ENCODE peak calls at places on chromosomes 16 and 17, in ten cellular contexts. One of them, this sample, is unnamed.

GRCh38 chr16:23283571-23283970 is 18.5 kb upstream of the SCNN1B start:
- DNase-seq in effector memory CD4-positive, alpha-beta T cell: no peak
- DNase-seq in A549: no peak
- DNase-seq in heart right ventricle: no peak
- DNase-seq in HAP-1: no peak
- DNase-seq in IMR-90: no peak
- DNase-seq in PC-3: peak; percentile 64
- DNase-seq in Peyer's patch: no peak
- DNase-seq in OCI-LY7: no peak
- DNase-seq in neural progenitor cell: no peak
- DNase-seq in this sample: no peak

GRCh38 chr17:20063665-20064648 is 54.8 kb downstream of the SPECC1 start:
- DNase-seq in effector memory CD4-positive, alpha-beta T cell: no peak
- DNase-seq in heart right ventricle: peak; percentile 67
- DNase-seq in Peyer's patch: peak; percentile 38
- DNase-seq in neural progenitor cell: no peak
- DNase-seq in HAP-1: peak; percentile 57
- DNase-seq in A549: peak; percentile 86
- DNase-seq in PC-3: peak; percentile 96
- DNase-seq in OCI-LY7: no peak
- DNase-seq in IMR-90: peak; percentile 87
- DNase-seq in this sample: peak; percentile 66

GRCh38 chr16:53782148-53782547 is 78.2 kb downstream of the FTO start:
- DNase-seq in effector memory CD4-positive, alpha-beta T cell: no peak
- DNase-seq in neural progenitor cell: no peak
- DNase-seq in IMR-90: no peak
- DNase-seq in HAP-1: no peak
- DNase-seq in OCI-LY7: no peak
- DNase-seq in A549: no peak
- DNase-seq in PC-3: peak; percentile 6
- DNase-seq in Peyer's patch: no peak
- DNase-seq in heart right ventricle: no peak
- DNase-seq in this sample: no peak

GRCh38 chr17:76707985-76708807 is 2.6 kb downstream of the MXRA7 start:
- DNase-seq in neural progenitor cell: peak; percentile 94
- DNase-seq in PC-3: no peak
- DNase-seq in A549: no peak
- DNase-seq in OCI-LY7: no peak
- DNase-seq in effector memory CD4-positive, alpha-beta T cell: no peak
- DNase-seq in HAP-1: peak; percentile 49
- DNase-seq in heart right ventricle: no peak
- DNase-seq in Peyer's patch: no peak
- DNase-seq in IMR-90: no peak
- DNase-seq in this sample: no peak

GRCh38 chr17:64614266-64615011 is 47.7 kb downstream of the SMURF2 start:
- DNase-seq in neural progenitor cell: no peak
- DNase-seq in OCI-LY7: no peak
- DNase-seq in Peyer's patch: no peak
- DNase-seq in IMR-90: no peak
- DNase-seq in heart right ventricle: no peak
- DNase-seq in HAP-1: no peak
- DNase-seq in PC-3: no peak
- DNase-seq in A549: no peak
- DNase-seq in effector memory CD4-positive, alpha-beta T cell: no peak
- DNase-seq in this sample: no peak

GRCh38 chr16:4688674-4689045 is 4.7 kb upstream of the NUDT16L1 start:
- DNase-seq in OCI-LY7: no peak
- DNase-seq in Peyer's patch: no peak
- DNase-seq in neural progenitor cell: no peak
- DNase-seq in heart right ventricle: no peak
- DNase-seq in HAP-1: no peak
- DNase-seq in A549: no peak
- DNase-seq in effector memory CD4-positive, alpha-beta T cell: no peak
- DNase-seq in IMR-90: no peak
- DNase-seq in PC-3: no peak
- DNase-seq in this sample: no peak

GRCh38 chr16:72455743-72456659 is 284.0 kb upstream of the PMFBP1 start:
- DNase-seq in neural progenitor cell: no peak
- DNase-seq in Peyer's patch: no peak
- DNase-seq in heart right ventricle: no peak
- DNase-seq in effector memory CD4-positive, alpha-beta T cell: no peak
- DNase-seq in PC-3: no peak
- DNase-seq in IMR-90: no peak
- DNase-seq in OCI-LY7: peak; percentile 14
- DNase-seq in A549: no peak
- DNase-seq in HAP-1: peak; percentile 9
- DNase-seq in this sample: no peak

GRCh38 chr17:42002175-42002791 is 15.0 kb downstream of the DNAJC7 start:
- DNase-seq in neural progenitor cell: no peak
- DNase-seq in effector memory CD4-positive, alpha-beta T cell: no peak
- DNase-seq in Peyer's patch: no peak
- DNase-seq in IMR-90: no peak
- DNase-seq in PC-3: no peak
- DNase-seq in heart right ventricle: no peak
- DNase-seq in A549: no peak
- DNase-seq in HAP-1: no peak
- DNase-seq in OCI-LY7: no peak
- DNase-seq in this sample: no peak

GRCh38 chr17:57524790-57525543 is 220.1 kb downstream of the CCDC182 start:
- DNase-seq in Peyer's patch: no peak
- DNase-seq in A549: no peak
- DNase-seq in HAP-1: no peak
- DNase-seq in OCI-LY7: peak; percentile 84
- DNase-seq in heart right ventricle: no peak
- DNase-seq in PC-3: no peak
- DNase-seq in neural progenitor cell: no peak
- DNase-seq in IMR-90: no peak
- DNase-seq in effector memory CD4-positive, alpha-beta T cell: no peak
- DNase-seq in this sample: no peak

GRCh38 chr17:57521606-57522435 is 223.3 kb downstream of the CCDC182 start:
- DNase-seq in A549: no peak
- DNase-seq in IMR-90: peak; percentile 37
- DNase-seq in OCI-LY7: no peak
- DNase-seq in PC-3: no peak
- DNase-seq in effector memory CD4-positive, alpha-beta T cell: no peak
- DNase-seq in heart right ventricle: no peak
- DNase-seq in Peyer's patch: no peak
- DNase-seq in neural progenitor cell: no peak
- DNase-seq in HAP-1: no peak
- DNase-seq in this sample: no peak

GRCh38 chr17:57527437-57528083 is 217.5 kb downstream of the CCDC182 start:
- DNase-seq in HAP-1: peak; percentile 81
- DNase-seq in Peyer's patch: no peak
- DNase-seq in IMR-90: no peak
- DNase-seq in PC-3: no peak
- DNase-seq in effector memory CD4-positive, alpha-beta T cell: no peak
- DNase-seq in A549: no peak
- DNase-seq in heart right ventricle: no peak
- DNase-seq in OCI-LY7: no peak
- DNase-seq in neural progenitor cell: peak; percentile 92
- DNase-seq in this sample: no peak

GRCh38 chr17:57522436-57523005 is 222.6 kb downstream of the CCDC182 start:
- DNase-seq in Peyer's patch: no peak
- DNase-seq in OCI-LY7: no peak
- DNase-seq in HAP-1: no peak
- DNase-seq in PC-3: no peak
- DNase-seq in IMR-90: no peak
- DNase-seq in A549: no peak
- DNase-seq in neural progenitor cell: no peak
- DNase-seq in effector memory CD4-positive, alpha-beta T cell: no peak
- DNase-seq in heart right ventricle: no peak
- DNase-seq in this sample: no peak

GRCh38 chr17:57523926-57524634 is 221.0 kb downstream of the CCDC182 start:
- DNase-seq in Peyer's patch: no peak
- DNase-seq in effector memory CD4-positive, alpha-beta T cell: no peak
- DNase-seq in neural progenitor cell: no peak
- DNase-seq in OCI-LY7: no peak
- DNase-seq in heart right ventricle: peak; percentile 74
- DNase-seq in IMR-90: peak; percentile 61
- DNase-seq in HAP-1: no peak
- DNase-seq in A549: peak; percentile 43
- DNase-seq in PC-3: peak; percentile 50
- DNase-seq in this sample: peak; percentile 91
- H3K4me1 ChIP-seq in Peyer's patch: no peaks in the 10 kb centered on the region
- H3K4me1 ChIP-seq in effector memory CD4-positive, alpha-beta T cell: no peaks in the 10 kb centered on the region
- H3K4me1 ChIP-seq in neural progenitor cell: peaks cover 59% of the 10 kb centered on the region
- H3K4me1 ChIP-seq in OCI-LY7: peaks cover 76% of the 10 kb centered on the region
- H3K4me1 ChIP-seq in heart right ventricle: peaks cover 7% of the 10 kb centered on the region
- H3K4me1 ChIP-seq in IMR-90: peaks cover 27% of the 10 kb centered on the region
- H3K4me1 ChIP-seq in HAP-1: peaks cover 41% of the 10 kb centered on the region
- H3K4me1 ChIP-seq in A549: peaks cover 77% of the 10 kb centered on the region
- H3K4me1 ChIP-seq in PC-3: peaks cover 20% of the 10 kb centered on the region
- H3K4me1 ChIP-seq in this sample: peaks cover 10% of the 10 kb centered on the region

GRCh38 chr16:84500531-84500930 is 3.9 kb downstream of the MEAK7 start:
- DNase-seq in IMR-90: no peak
- DNase-seq in PC-3: no peak
- DNase-seq in HAP-1: no peak
- DNase-seq in heart right ventricle: no peak
- DNase-seq in Peyer's patch: no peak
- DNase-seq in effector memory CD4-positive, alpha-beta T cell: no peak
- DNase-seq in OCI-LY7: no peak
- DNase-seq in neural progenitor cell: no peak
- DNase-seq in A549: no peak
- DNase-seq in this sample: no peak

GRCh38 chr16:84497418-84497817 is 7.0 kb downstream of the MEAK7 start:
- DNase-seq in HAP-1: no peak
- DNase-seq in neural progenitor cell: no peak
- DNase-seq in IMR-90: no peak
- DNase-seq in Peyer's patch: no peak
- DNase-seq in effector memory CD4-positive, alpha-beta T cell: no peak
- DNase-seq in heart right ventricle: no peak
- DNase-seq in A549: no peak
- DNase-seq in PC-3: no peak
- DNase-seq in OCI-LY7: no peak
- DNase-seq in this sample: peak; percentile 46

GRCh38 chr16:84497836-84498610 is 6.4 kb downstream of the MEAK7 start:
- DNase-seq in PC-3: no peak
- DNase-seq in A549: no peak
- DNase-seq in OCI-LY7: no peak
- DNase-seq in Peyer's patch: no peak
- DNase-seq in heart right ventricle: no peak
- DNase-seq in neural progenitor cell: no peak
- DNase-seq in IMR-90: no peak
- DNase-seq in HAP-1: no peak
- DNase-seq in effector memory CD4-positive, alpha-beta T cell: no peak
- DNase-seq in this sample: no peak

GRCh38 chr16:84499638-84500037 is 4.8 kb downstream of the MEAK7 start:
- DNase-seq in HAP-1: no peak
- DNase-seq in PC-3: no peak
- DNase-seq in effector memory CD4-positive, alpha-beta T cell: no peak
- DNase-seq in OCI-LY7: no peak
- DNase-seq in heart right ventricle: no peak
- DNase-seq in neural progenitor cell: no peak
- DNase-seq in A549: no peak
- DNase-seq in IMR-90: no peak
- DNase-seq in Peyer's patch: no peak
- DNase-seq in this sample: no peak

DNA sequence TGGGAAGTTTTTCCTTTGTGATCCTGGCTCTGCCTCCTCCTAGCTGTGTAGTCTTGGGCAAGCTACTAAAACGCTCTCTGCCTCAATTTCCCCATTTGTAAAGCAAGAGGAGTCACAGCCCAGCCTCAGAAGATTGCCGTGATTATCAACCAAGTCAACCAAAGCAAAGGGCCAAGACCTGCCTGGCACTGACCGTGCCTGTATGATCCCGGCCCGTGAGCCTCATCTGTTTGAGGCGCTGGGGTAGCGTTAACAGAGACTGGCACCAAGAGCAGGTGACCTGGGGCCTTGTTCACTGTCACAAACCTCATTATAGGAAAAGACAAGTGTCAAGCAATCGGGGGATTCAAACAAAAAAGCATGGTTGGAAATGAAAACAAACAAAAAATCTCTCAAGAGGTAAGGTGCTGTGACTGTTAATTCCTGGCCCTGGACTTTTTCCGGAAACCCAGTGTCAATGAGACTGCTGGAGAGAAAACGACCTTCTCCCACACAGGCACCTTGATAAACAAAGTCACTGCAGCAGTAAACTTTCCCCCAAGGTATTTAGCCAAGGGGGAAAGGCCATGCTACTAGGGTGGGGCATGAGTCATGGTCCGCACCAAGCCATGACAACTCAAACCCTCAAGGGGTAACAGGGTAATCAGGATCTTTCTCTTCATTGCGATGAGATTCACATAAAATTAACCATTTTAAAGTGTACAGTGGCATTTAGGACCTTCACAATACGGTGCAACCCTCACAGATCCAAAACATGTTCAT is 5.4 kb downstream of the MEAK7 start:
- DNase-seq in IMR-90: no peak
- DNase-seq in heart right ventricle: no peak
- DNase-seq in HAP-1: no peak
- DNase-seq in Peyer's patch: no peak
- DNase-seq in neural progenitor cell: no peak
- DNase-seq in OCI-LY7: no peak
- DNase-seq in A549: no peak
- DNase-seq in effector memory CD4-positive, alpha-beta T cell: no peak
- DNase-seq in PC-3: peak; percentile 65
- DNase-seq in this sample: no peak
- H3K4me1 ChIP-seq in IMR-90: peaks cover 10% of the 10 kb centered on the region
- H3K4me1 ChIP-seq in heart right ventricle: peaks cover 6% of the 10 kb centered on the region
- H3K4me1 ChIP-seq in HAP-1: no peaks in the 10 kb centered on the region
- H3K4me1 ChIP-seq in Peyer's patch: no peaks in the 10 kb centered on the region
- H3K4me1 ChIP-seq in neural progenitor cell: no peaks in the 10 kb centered on the region
- H3K4me1 ChIP-seq in OCI-LY7: peaks cover 6% of the 10 kb centered on the region
- H3K4me1 ChIP-seq in A549: peaks cover 50% of the 10 kb centered on the region
- H3K4me1 ChIP-seq in effector memory CD4-positive, alpha-beta T cell: peaks cover 6% of the 10 kb centered on the region
- H3K4me1 ChIP-seq in PC-3: peaks cover 56% of the 10 kb centered on the region
- H3K4me1 ChIP-seq in this sample: peaks cover 7% of the 10 kb centered on the region

GRCh38 chr16:70429888-70430666 is 8.8 kb downstream of the ST3GAL2 start:
- DNase-seq in IMR-90: no peak
- DNase-seq in PC-3: no peak
- DNase-seq in Peyer's patch: peak; percentile 40
- DNase-seq in OCI-LY7: peak; percentile 69
- DNase-seq in effector memory CD4-positive, alpha-beta T cell: no peak
- DNase-seq in A549: no peak
- DNase-seq in neural progenitor cell: no peak
- DNase-seq in HAP-1: no peak
- DNase-seq in heart right ventricle: no peak
- DNase-seq in this sample: no peak
- H3K4me1 ChIP-seq in IMR-90: peaks cover 46% of the 10 kb centered on the region
- H3K4me1 ChIP-seq in PC-3: peaks cover 37% of the 10 kb centered on the region
- H3K4me1 ChIP-seq in Peyer's patch: peaks cover 44% of the 10 kb centered on the region
- H3K4me1 ChIP-seq in OCI-LY7: peaks cover 75% of the 10 kb centered on the region
- H3K4me1 ChIP-seq in effector memory CD4-positive, alpha-beta T cell: peaks cover 26% of the 10 kb centered on the region
- H3K4me1 ChIP-seq in A549: peaks cover 76% of the 10 kb centered on the region
- H3K4me1 ChIP-seq in neural progenitor cell: peaks cover 33% of the 10 kb centered on the region
- H3K4me1 ChIP-seq in HAP-1: peaks cover 23% of the 10 kb centered on the region
- H3K4me1 ChIP-seq in heart right ventricle: peaks cover 96% of the 10 kb centered on the region
- H3K4me1 ChIP-seq in this sample: peaks cover 58% of the 10 kb centered on the region

DNA sequence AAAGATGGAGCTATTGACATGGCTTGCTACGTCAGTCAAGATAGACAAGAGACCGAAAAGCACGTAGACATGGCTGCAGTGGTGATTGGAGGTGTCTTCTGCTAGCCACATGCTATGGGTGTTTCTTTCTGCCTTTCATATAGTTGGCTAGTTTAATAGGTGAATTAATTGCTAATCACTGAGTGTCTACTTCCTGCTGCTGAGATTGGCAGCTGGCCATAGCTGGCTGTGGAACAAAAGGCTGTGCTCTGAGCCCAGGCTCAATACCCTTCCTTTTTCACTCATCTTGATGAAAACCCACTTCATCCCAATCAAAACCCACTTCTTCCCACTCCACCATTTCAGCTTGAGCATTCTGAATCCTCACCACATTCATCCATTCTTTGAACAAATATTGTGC is 221.4 kb upstream of the MAF start:
- DNase-seq in neural progenitor cell: no peak
- DNase-seq in HAP-1: no peak
- DNase-seq in A549: no peak
- DNase-seq in effector memory CD4-positive, alpha-beta T cell: no peak
- DNase-seq in heart right ventricle: no peak
- DNase-seq in Peyer's patch: no peak
- DNase-seq in OCI-LY7: no peak
- DNase-seq in PC-3: no peak
- DNase-seq in IMR-90: no peak
- DNase-seq in this sample: no peak
- H3K4me1 ChIP-seq in neural progenitor cell: no peaks in the 10 kb centered on the region
- H3K4me1 ChIP-seq in HAP-1: no peaks in the 10 kb centered on the region
- H3K4me1 ChIP-seq in A549: no peaks in the 10 kb centered on the region
- H3K4me1 ChIP-seq in effector memory CD4-positive, alpha-beta T cell: no peaks in the 10 kb centered on the region
- H3K4me1 ChIP-seq in heart right ventricle: peaks cover 4% of the 10 kb centered on the region
- H3K4me1 ChIP-seq in Peyer's patch: no peaks in the 10 kb centered on the region
- H3K4me1 ChIP-seq in OCI-LY7: no peaks in the 10 kb centered on the region
- H3K4me1 ChIP-seq in PC-3: no peaks in the 10 kb centered on the region
- H3K4me1 ChIP-seq in IMR-90: no peaks in the 10 kb centered on the region
- H3K4me1 ChIP-seq in this sample: no peaks in the 10 kb centered on the region